ENCODE peak calls at places on chromosomes 4 and X, in eight cellular contexts. B is left ventricle myocardium inferior, M is endothelial cell, F is nephron progenitor cell, Q is IMR-90, O is choroid plexus epithelial cell, E is fibroblast of lung, S is upper lobe of left lung. A is an unnamed sample.

GRCh38 chr4:11634283-11634682 is 205.6 kb upstream of the HS3ST1 start:
- DNase-seq in B (no peak), M (no peak), F (no peak), Q (no peak), O (no peak), E (no peak), S (no peak), A (no peak)

GRCh38 chr4:119244832-119245231 is 32.3 kb downstream of the USP53 start:
- DNase-seq in B (no peak), M (no peak), F (no peak), Q (no peak), O (no peak), E (no peak), S (no peak), A (no peak)

GRCh38 chrX:76159453-76159852 is 13.4 kb upstream of the PBDC1 start:
- DNase-seq in B (no peak), M (no peak), F (no peak), Q (no peak), O (no peak), E (no peak), S (no peak), A (no peak)

GRCh38 chr4:6221851-6222760 is 21.8 kb upstream of the JAKMIP1 start:
- DNase-seq in B (peak; percentile 29), M (peak; percentile 81), F (peak; percentile 83), Q (no peak), O (peak; percentile 13), E (peak; percentile 15), S (peak; percentile 42), A (peak; percentile 85)

GRCh38 chr4:79977131-79977840 is 95.7 kb downstream of the ANTXR2 start:
- DNase-seq in B (no peak), M (no peak), F (no peak), Q (peak; percentile 22), O (peak; percentile 69), E (no peak), S (no peak), A (no peak)

GRCh38 chr4:2356123-2357069 is 62.0 kb downstream of the ZFYVE28 start:
- DNase-seq in B (no peak), M (no peak), F (no peak), Q (no peak), O (no peak), E (no peak), S (no peak), A (no peak)

GRCh38 chr4:111323496-111323895 is 700.6 kb upstream of the PITX2 start:
- DNase-seq in B (no peak), M (no peak), F (no peak), Q (peak; percentile 67), O (peak; percentile 67), E (peak; percentile 85), S (no peak), A (no peak)

GRCh38 chr4:8644461-8644891 is 51.9 kb downstream of the CPZ start:
- DNase-seq in B (no peak), M (no peak), F (no peak), Q (no peak), O (no peak), E (no peak), S (no peak), A (no peak)

GRCh38 chr4:99361268-99361922 is 8.8 kb upstream of the ADH1C start:
- DNase-seq in B (no peak), M (no peak), F (no peak), Q (no peak), O (no peak), E (no peak), S (no peak), A (no peak)

GRCh38 chrX:111098874-111099273 is 2.9 kb downstream of the PAK3 start:
- DNase-seq in B (no peak), M (peak; percentile 62), F (peak; percentile 85), Q (peak; percentile 11), O (peak; percentile 4), E (peak; percentile 17), S (peak; percentile 39), A (peak; percentile 70)

GRCh38 chr4:10643600-10644425 is 40.8 kb downstream of the CLNK start:
- DNase-seq in B (no peak), M (no peak), F (no peak), Q (peak; percentile 20), O (no peak), E (peak; percentile 46), S (no peak), A (no peak)

GRCh38 chr4:20253272-20253798 is 1.6 kb downstream of the SLIT2 start:
- DNase-seq in B (no peak), M (no peak), F (peak; percentile 27), Q (peak; percentile 15), O (peak; percentile 29), E (peak; percentile 24), S (no peak), A (no peak)

GRCh38 chrX:41116948-41117347 is 31.7 kb downstream of the USP9X start:
- DNase-seq in B (no peak), M (no peak), F (no peak), Q (no peak), O (peak; percentile 36), E (no peak), S (no peak), A (no peak)

GRCh38 chr4:188106454-188106853 is 2.9 kb downstream of the TRIML2 start:
- DNase-seq in B (no peak), M (no peak), F (no peak), Q (no peak), O (no peak), E (no peak), S (no peak), A (no peak)

GRCh38 chr4:128639586-128640270 is 169.8 kb upstream of the JADE1 start:
- DNase-seq in B (no peak), M (no peak), F (no peak), Q (no peak), O (no peak), E (peak; percentile 39), S (no peak), A (no peak)

GRCh38 chrX:2698604-2699003 is 7.5 kb downstream of the CD99 start:
- DNase-seq in B (no peak), M (no peak), F (no peak), Q (no peak), O (no peak), E (no peak), S (no peak), A (no peak)

GRCh38 chr4:94544811-94545210 is 93.1 kb downstream of the PDLIM5 start:
- DNase-seq in B (no peak), M (no peak), F (no peak), Q (peak; percentile 30), O (no peak), E (no peak), S (no peak), A (no peak)

GRCh38 chrX:17590892-17591740 is 146.2 kb upstream of the SCML1 start:
- DNase-seq in B (peak; percentile 24), M (peak; percentile 44), F (peak; percentile 59), Q (peak; percentile 80), O (peak; percentile 89), E (peak; percentile 75), S (peak; percentile 61), A (peak; percentile 56)

GRCh38 chr4:188554413-188554812 is 415.2 kb downstream of the TRIML1 start:
- DNase-seq in B (no peak), M (no peak), F (no peak), Q (no peak), O (no peak), E (no peak), S (no peak), A (peak; percentile 14)

GRCh38 chr4:41213563-41214157 is 682 bp downstream of the APBB2 start:
- DNase-seq in B (peak; percentile 28), M (peak; percentile 43), F (peak; percentile 61), Q (no peak), O (no peak), E (no peak), S (no peak), A (peak; percentile 71)

GRCh38 chr4:114156371-114156770 is 176.9 kb upstream of the ARSJ start:
- DNase-seq in B (no peak), M (no peak), F (no peak), Q (peak; percentile 71), O (no peak), E (peak; percentile 45), S (no peak), A (no peak)

GRCh38 chr4:8921465-8921864 is 49.8 kb upstream of the HMX1 start:
- DNase-seq in B (no peak), M (no peak), F (no peak), Q (no peak), O (no peak), E (no peak), S (no peak), A (peak; percentile 4)

GRCh38 chrX:153723351-153724251 is 586 bp downstream of the BCAP31 start:
- DNase-seq in B (no peak), M (peak; percentile 42), F (peak; percentile 60), Q (peak; percentile 37), O (peak; percentile 55), E (peak; percentile 39), S (peak; percentile 47), A (peak; percentile 53)
- TF ChIP-seq CTCF in B (peak; percentile 34), M (no peak), F (no peak), Q (peak; percentile 34), O (peak; percentile 53), E (peak; percentile 38), S (no peak), A (no peak)

DNA sequence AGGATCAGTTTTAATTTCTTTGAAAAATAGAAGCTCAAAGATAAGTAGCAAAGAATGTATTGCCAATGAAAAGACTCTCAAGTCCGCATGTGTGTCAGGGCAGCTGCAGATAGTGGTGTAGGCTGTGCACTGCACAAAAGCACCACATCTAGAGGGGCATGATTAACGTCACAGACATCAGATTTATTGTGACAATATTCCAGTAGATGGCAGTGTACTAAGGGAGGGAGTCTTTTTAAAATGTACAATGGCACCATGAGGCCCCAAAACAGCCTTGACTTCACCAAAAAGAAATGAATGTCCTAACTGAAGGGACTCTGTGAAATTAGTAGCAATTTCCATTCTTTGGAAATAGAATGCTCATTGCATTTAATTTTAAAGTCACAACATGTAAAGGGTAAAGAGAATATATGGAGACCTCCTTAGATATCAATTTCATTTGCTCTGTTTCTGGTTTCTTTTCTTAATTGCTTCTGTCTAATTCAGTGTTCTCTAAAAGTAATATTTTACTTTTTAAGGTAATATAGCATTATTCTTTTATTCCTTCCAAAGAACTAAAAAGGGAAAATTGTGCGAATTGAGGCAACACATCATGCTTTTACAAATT is 98.4 kb downstream of the ZNF827 start:
- DNase-seq in B (no peak), M (no peak), F (no peak), Q (peak; percentile 38), O (peak; percentile 65), E (peak; percentile 53), S (no peak), A (no peak)
- TF ChIP-seq CTCF in B (peak; percentile 65), M (peak; percentile 39), F (no peak), Q (peak; percentile 38), O (peak; percentile 49), E (peak; percentile 48), S (no peak), A (peak; percentile 44)

GRCh38 chrX:117996918-117997480 is 119.6 kb downstream of the KLHL13 start:
- DNase-seq in B (no peak), M (no peak), F (no peak), Q (peak; percentile 63), O (no peak), E (peak; percentile 23), S (no peak), A (no peak)
- TF ChIP-seq CTCF in B (peak; percentile 46), M (no peak), F (no peak), Q (peak; percentile 59), O (no peak), E (peak; percentile 46), S (no peak), A (no peak)

DNA sequence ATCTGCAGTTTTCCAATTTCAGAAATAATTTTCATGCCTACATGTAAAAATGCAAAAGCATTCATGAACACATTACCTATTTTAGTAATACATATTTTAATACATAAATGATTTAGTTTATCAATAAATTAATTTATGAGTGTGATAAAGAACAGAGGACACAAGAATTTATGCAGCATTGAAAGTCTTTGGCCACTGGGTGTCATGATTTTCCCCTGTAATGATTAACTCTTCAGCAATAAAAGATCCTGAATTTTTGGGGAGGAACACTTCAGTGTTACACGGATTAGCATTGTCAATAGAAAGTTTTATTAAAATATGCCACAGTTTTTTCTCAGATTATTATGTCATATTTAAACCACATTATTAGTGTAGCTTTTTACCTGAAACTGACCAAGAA is 8.6 kb upstream of the VCX2 start:
- DNase-seq in B (no peak), M (no peak), F (no peak), Q (no peak), O (peak; percentile 3), E (no peak), S (no peak), A (no peak)
- TF ChIP-seq CTCF in B (peak; percentile 31), M (no peak), F (no peak), Q (no peak), O (no peak), E (no peak), S (no peak), A (no peak)